ENCODE peak calls at places on chromosomes 13 and 19, in seven cellular contexts. T is neural crest cell; O is right cardiac atrium; S is MM.1S; M is stimulated activated CD4-positive, alpha-beta T cell treated with anti-CD3 and anti-CD28 coated beads, Interleukin-1b, Interleukin-23, amount 100 ng/mL, for 1 hour; H is NAMALWA; F is GM23338. Y is an unnamed sample.

GRCh38 chr13:110575322-110576069 is 14.0 kb upstream of the RAB20 start:
- DNase-seq in M (no peak), O (peak; percentile 51), T (no peak), S (no peak), F (no peak), H (no peak), Y (peak; percentile 59)

GRCh38 chr13:106432636-106433035 is 102.8 kb downstream of the EFNB2 start:
- DNase-seq in O (no peak), F (no peak), S (no peak), M (no peak), H (no peak), T (no peak), Y (no peak)

GRCh38 chr19:15118248-15118647 is 11.0 kb downstream of the SYDE1 start:
- DNase-seq in M (no peak), S (no peak), O (no peak), F (no peak), T (no peak), H (no peak), Y (no peak)

GRCh38 chr13:21060063-21060826 is 1.1 kb downstream of the LATS2 start:
- DNase-seq in S (no peak), M (no peak), F (peak; percentile 67), O (peak; percentile 88), H (no peak), T (peak; percentile 32), Y (peak; percentile 56)

GRCh38 chr13:46008631-46009030 is 43.9 kb downstream of the ZC3H13 start:
- DNase-seq in F (no peak), O (no peak), M (no peak), S (no peak), H (no peak), T (no peak), Y (no peak)

GRCh38 chr13:43356566-43356965 is 333.2 kb downstream of the DNAJC15 start:
- DNase-seq in H (no peak), F (no peak), T (no peak), M (no peak), O (no peak), S (no peak), Y (no peak)

GRCh38 chr13:98800078-98800477 is 47.6 kb upstream of the SLC15A1 start:
- DNase-seq in S (no peak), M (no peak), T (no peak), H (no peak), F (no peak), O (no peak), Y (peak; percentile 6)

GRCh38 chr13:27371932-27372331 is 52.5 kb upstream of the GTF3A start:
- DNase-seq in S (no peak), T (no peak), H (no peak), M (no peak), F (no peak), O (no peak), Y (no peak)

GRCh38 chr19:17125728-17126677 is 50.4 kb downstream of the MYO9B start:
- DNase-seq in T (no peak), S (no peak), H (peak; percentile 66), O (peak; percentile 84), M (peak; percentile 42), F (peak; percentile 41), Y (peak; percentile 74)

GRCh38 chr19:17510220-17510993 is 1.0 kb upstream of the PGLS start:
- DNase-seq in T (no peak), S (no peak), H (no peak), O (peak; percentile 51), M (no peak), F (no peak), Y (no peak)

GRCh38 chr19:17447704-17448189 is 721 bp downstream of the TMEM221 start:
- DNase-seq in O (no peak), T (no peak), S (no peak), F (no peak), M (no peak), H (no peak), Y (no peak)

GRCh38 chr19:54434862-54435174 is 14.2 kb upstream of the LENG8 start:
- DNase-seq in H (no peak), S (no peak), O (peak; percentile 68), M (no peak), F (peak; percentile 56), T (no peak), Y (no peak)